ENCODE peak calls at places on chromosome 18, in seven cellular contexts. D is uterus, K is ovary, V is spleen, X is breast epithelium, R is erythroblast, S is gastrocnemius medialis. F is an unnamed sample.

GRCh38 chr18:9428862-9429661 is 46.3 kb upstream of the RALBP1 start:
- DNase-seq in D (no peak), K (no peak), V (no peak), X (no peak), R (no peak), S (no peak), F (no peak)

GRCh38 chr18:41371718-41372117 is 583.3 kb upstream of the PIK3C3 start:
- DNase-seq in D (no peak), K (no peak), V (no peak), X (no peak), R (no peak), S (no peak), F (no peak)

GRCh38 chr18:33900638-33901037 is 322.6 kb downstream of the ASXL3 start:
- DNase-seq in D (no peak), K (no peak), V (no peak), X (no peak), R (no peak), S (no peak), F (no peak)

GRCh38 chr18:61637319-61637718 is 255.5 kb downstream of the RNF152 start:
- DNase-seq in D (no peak), K (no peak), V (no peak), X (no peak), R (no peak), S (no peak), F (no peak)

GRCh38 chr18:58527116-58528010 is 101.5 kb downstream of the ALPK2 start:
- DNase-seq in D (no peak), K (no peak), V (no peak), X (no peak), R (no peak), S (no peak), F (no peak)

GRCh38 chr18:67574749-67575148 is 58.2 kb upstream of the DSEL start:
- DNase-seq in D (no peak), K (no peak), V (no peak), X (no peak), R (no peak), S (no peak), F (no peak)

GRCh38 chr18:29154758-29155725 is 978.1 kb upstream of the CDH2 start:
- DNase-seq in D (no peak), K (no peak), V (no peak), X (no peak), R (no peak), S (no peak), F (peak; percentile 16)

GRCh38 chr18:63559567-63560491 is 17.7 kb downstream of the SERPINB12 start:
- DNase-seq in D (no peak), K (no peak), V (no peak), X (no peak), R (no peak), S (no peak), F (no peak)

GRCh38 chr18:45103319-45104070 is 422.8 kb downstream of the SETBP1 start:
- DNase-seq in D (no peak), K (no peak), V (peak; percentile 78), X (no peak), R (no peak), S (no peak), F (no peak)

GRCh38 chr18:52903858-52904257 is 563.9 kb downstream of the DCC start:
- DNase-seq in D (no peak), K (peak; percentile 18), V (no peak), X (no peak), R (peak; percentile 14), S (no peak), F (peak; percentile 78)

GRCh38 chr18:30376515-30376914 is 666.0 kb downstream of the DSC3 start:
- DNase-seq in D (no peak), K (no peak), V (no peak), X (no peak), R (peak; percentile 44), S (no peak), F (no peak)

GRCh38 chr18:61893304-61893970 is 630 bp upstream of the RNF152 start:
- DNase-seq in D (peak; percentile 62), K (peak; percentile 73), V (no peak), X (no peak), R (peak; percentile 38), S (no peak), F (peak; percentile 69)

GRCh38 chr18:24827500-24827899 is 367.1 kb downstream of the HRH4 start:
- DNase-seq in D (no peak), K (no peak), V (no peak), X (no peak), R (no peak), S (no peak), F (no peak)

GRCh38 chr18:24835751-24836150 is 375.3 kb downstream of the HRH4 start:
- DNase-seq in D (no peak), K (no peak), V (no peak), X (no peak), R (no peak), S (no peak), F (no peak)

GRCh38 chr18:24837065-24837464 is 376.6 kb downstream of the HRH4 start:
- DNase-seq in D (no peak), K (no peak), V (no peak), X (no peak), R (no peak), S (no peak), F (no peak)

GRCh38 chr18:24831091-24831490 is 370.7 kb downstream of the HRH4 start:
- DNase-seq in D (no peak), K (no peak), V (no peak), X (no peak), R (no peak), S (no peak), F (no peak)

GRCh38 chr18:24831871-24832665 is 371.6 kb downstream of the HRH4 start:
- DNase-seq in D (no peak), K (no peak), V (no peak), X (no peak), R (no peak), S (no peak), F (no peak)
- TF ChIP-seq POLR2A in D (no peak), K (no peak), V (no peak), X (no peak), R (no peak), S (no peak), F (no peak)

GRCh38 chr18:77132369-77133050 is at the start of gene MBP:
- DNase-seq in D (peak; percentile 51), K (peak; percentile 71), V (peak; percentile 97), X (peak; percentile 75), R (peak; percentile 60), S (peak; percentile 64), F (peak; percentile 75)

GRCh38 chr18:77131652-77132368 is 773 bp downstream of the MBP start:
- DNase-seq in D (peak; percentile 55), K (peak; percentile 72), V (peak; percentile 94), X (peak; percentile 60), R (peak; percentile 73), S (peak; percentile 66), F (peak; percentile 62)

GRCh38 chr18:77129150-77129551 is 3.4 kb downstream of the MBP start:
- DNase-seq in D (peak; percentile 75), K (no peak), V (no peak), X (no peak), R (no peak), S (peak; percentile 71), F (no peak)

GRCh38 chr18:77130229-77131099 is 2.1 kb downstream of the MBP start:
- DNase-seq in D (no peak), K (no peak), V (peak; percentile 77), X (no peak), R (peak; percentile 93), S (peak; percentile 64), F (no peak)

GRCh38 chr18:77131100-77131651 is 1.4 kb downstream of the MBP start:
- DNase-seq in D (no peak), K (no peak), V (peak; percentile 91), X (no peak), R (peak; percentile 70), S (no peak), F (no peak)
- TF ChIP-seq POLR2A in D (no peak), K (no peak), V (no peak), X (no peak), R (no peak), S (no peak), F (no peak)

GRCh38 chr18:51196116-51196810 is 1.2 kb downstream of the MEX3C start:
- DNase-seq in D (peak; percentile 44), K (peak; percentile 67), V (peak; percentile 93), X (no peak), R (peak; percentile 68), S (peak; percentile 17), F (peak; percentile 49)

GRCh38 chr18:51197661-51198424 is at the start of gene MEX3C:
- DNase-seq in D (peak; percentile 99), K (peak; percentile 99), V (peak; percentile 99), X (peak; percentile 99), R (peak; percentile 100), S (peak; percentile 99), F (peak; percentile 99)

GRCh38 chr18:51195086-51195601 is 2.3 kb downstream of the MEX3C start:
- DNase-seq in D (no peak), K (no peak), V (no peak), X (no peak), R (no peak), S (no peak), F (no peak)

GRCh38 chr18:51195602-51196115 is 1.8 kb downstream of the MEX3C start:
- DNase-seq in D (no peak), K (no peak), V (no peak), X (no peak), R (peak; percentile 68), S (no peak), F (peak; percentile 72)

DNA sequence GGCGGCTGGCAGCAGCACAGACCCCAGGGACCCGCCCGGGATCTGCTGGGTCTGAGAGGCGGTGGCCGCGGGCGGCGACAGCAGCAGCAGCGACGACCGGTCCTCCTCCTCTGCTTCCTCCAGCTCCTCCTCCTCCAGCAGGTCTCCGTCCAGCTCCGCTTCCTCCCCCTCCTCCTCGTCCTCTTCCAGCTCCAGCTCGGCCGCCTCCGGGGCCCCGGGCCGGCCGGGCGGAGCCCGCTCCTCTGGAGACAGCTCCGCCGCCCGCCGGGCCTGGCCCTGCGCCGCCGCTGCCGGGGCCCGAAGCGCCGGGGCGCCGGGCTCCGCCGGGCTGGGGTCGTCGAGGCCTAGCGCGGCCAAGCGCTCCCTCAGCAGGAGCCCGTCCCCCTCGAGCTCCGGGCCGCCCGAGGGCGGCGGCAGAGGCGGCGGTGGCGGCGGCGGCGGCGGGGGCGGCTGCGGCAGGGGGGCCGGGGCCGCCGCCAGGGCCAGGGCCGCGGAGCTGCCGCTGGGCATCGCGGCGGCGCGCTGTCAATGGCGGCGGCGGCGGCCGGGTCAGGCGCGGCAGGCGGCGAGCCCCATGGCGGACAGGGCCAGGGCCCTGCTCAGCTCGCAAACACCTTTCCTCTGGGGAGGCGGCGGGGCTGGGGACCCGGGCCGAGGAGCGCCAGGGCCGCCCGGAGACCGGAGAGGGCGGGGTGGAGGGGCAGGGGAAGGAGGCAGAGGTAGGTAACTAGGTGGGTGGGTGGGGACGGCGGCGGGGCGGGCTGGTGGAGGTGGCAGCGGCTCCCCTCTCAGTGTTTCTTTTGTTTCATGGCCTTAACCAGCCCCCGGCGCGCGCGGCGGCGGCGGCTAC is 445 bp downstream of the MEX3C start:
- DNase-seq in D (peak; percentile 50), K (peak; percentile 69), V (peak; percentile 94), X (peak; percentile 64), R (peak; percentile 77), S (peak; percentile 25), F (peak; percentile 34)
- TF ChIP-seq POLR2A in D (peak; percentile 62), K (peak; percentile 31), V (no peak), X (no peak), R (peak; percentile 37), S (peak; percentile 68), F (peak; percentile 68)

DNA sequence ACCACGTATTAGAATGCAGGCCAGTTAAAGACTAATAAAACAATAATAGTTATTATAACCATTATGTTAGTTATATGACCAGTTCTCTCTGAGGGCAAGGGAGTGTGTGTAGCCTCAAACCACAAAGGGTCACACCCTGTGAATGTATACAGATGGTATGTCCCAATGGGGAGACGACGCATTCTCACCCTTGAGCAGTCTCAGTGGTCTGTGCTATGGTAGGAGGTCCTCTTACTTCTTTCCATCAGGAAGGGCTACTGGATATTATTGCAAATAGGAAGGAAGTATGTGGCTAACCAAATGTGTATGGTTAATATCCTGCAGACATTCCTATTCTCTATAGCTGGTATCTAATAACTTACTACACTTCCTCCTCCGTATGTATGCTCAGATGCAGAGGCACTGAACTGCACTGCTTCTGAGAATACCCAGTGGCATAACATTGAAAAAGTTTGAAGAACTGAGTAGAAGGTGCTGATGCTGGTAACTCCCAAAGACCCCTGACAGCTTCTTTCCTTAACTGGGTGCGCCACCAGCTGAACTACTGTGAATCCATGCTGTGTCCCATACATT is 306.7 kb upstream of the CCDC68 start:
- DNase-seq in D (no peak), K (no peak), V (no peak), X (no peak), R (no peak), S (no peak), F (no peak)
- TF ChIP-seq POLR2A in D (no peak), K (no peak), V (no peak), X (no peak), R (no peak), S (no peak), F (no peak)

F was measured in testis.